ENCODE peak calls at places on chromosomes 4 and X, in eight cellular contexts. One of them, this sample, is unnamed.

GRCh38 chrX:14919421-14919820 is 46.2 kb downstream of the MOSPD2 start:
- DNase-seq in gastrocnemius medialis: no peak
- DNase-seq in stomach: no peak
- DNase-seq in heart left ventricle: no peak
- DNase-seq in tibial nerve: no peak
- DNase-seq in testis: no peak
- DNase-seq in body of pancreas: no peak
- DNase-seq in uterus: no peak
- DNase-seq in this sample: no peak

GRCh38 chrX:133215747-133216146 is 2.4 kb downstream of the TFDP3 start:
- DNase-seq in uterus: no peak
- DNase-seq in body of pancreas: peak
- DNase-seq in heart left ventricle: no peak
- DNase-seq in stomach: no peak
- DNase-seq in tibial nerve: no peak
- DNase-seq in gastrocnemius medialis: no peak
- DNase-seq in testis: peak
- DNase-seq in this sample: no peak

GRCh38 chrX:147910607-147911006 is 1.1 kb upstream of the FMR1 start:
- DNase-seq in tibial nerve: no peak
- DNase-seq in uterus: no peak
- DNase-seq in heart left ventricle: no peak
- DNase-seq in stomach: no peak
- DNase-seq in body of pancreas: no peak
- DNase-seq in gastrocnemius medialis: no peak
- DNase-seq in testis: no peak
- DNase-seq in this sample: no peak

GRCh38 chrX:123736333-123736921 is 3.6 kb upstream of the THOC2 start:
- DNase-seq in body of pancreas: no peak
- DNase-seq in heart left ventricle: no peak
- DNase-seq in uterus: no peak
- DNase-seq in stomach: no peak
- DNase-seq in tibial nerve: no peak
- DNase-seq in gastrocnemius medialis: no peak
- DNase-seq in testis: no peak
- DNase-seq in this sample: no peak

GRCh38 chr4:1187182-1187581 is 14.8 kb upstream of the SPON2 start:
- DNase-seq in body of pancreas: peak
- DNase-seq in stomach: peak
- DNase-seq in tibial nerve: no peak
- DNase-seq in heart left ventricle: no peak
- DNase-seq in uterus: peak
- DNase-seq in gastrocnemius medialis: no peak
- DNase-seq in testis: no peak
- DNase-seq in this sample: no peak

GRCh38 chr4:37453004-37453360 is 208.4 kb downstream of the NWD2 start:
- DNase-seq in heart left ventricle: no peak
- DNase-seq in testis: peak
- DNase-seq in body of pancreas: peak
- DNase-seq in uterus: peak
- DNase-seq in gastrocnemius medialis: no peak
- DNase-seq in stomach: peak
- DNase-seq in tibial nerve: peak
- DNase-seq in this sample: peak

GRCh38 chr4:104938624-104939023 is 208.1 kb upstream of the TET2 start:
- DNase-seq in uterus: no peak
- DNase-seq in gastrocnemius medialis: no peak
- DNase-seq in heart left ventricle: no peak
- DNase-seq in body of pancreas: no peak
- DNase-seq in tibial nerve: no peak
- DNase-seq in stomach: no peak
- DNase-seq in testis: no peak
- DNase-seq in this sample: no peak

GRCh38 chr4:151430737-151431457 is 21.9 kb downstream of the FHIP1A start:
- DNase-seq in body of pancreas: no peak
- DNase-seq in gastrocnemius medialis: no peak
- DNase-seq in stomach: no peak
- DNase-seq in uterus: no peak
- DNase-seq in heart left ventricle: no peak
- DNase-seq in tibial nerve: no peak
- DNase-seq in testis: no peak
- DNase-seq in this sample: no peak

GRCh38 chrX:136475236-136475635 is 12.5 kb upstream of the BRS3 start:
- DNase-seq in uterus: no peak
- DNase-seq in testis: no peak
- DNase-seq in body of pancreas: no peak
- DNase-seq in tibial nerve: no peak
- DNase-seq in heart left ventricle: no peak
- DNase-seq in gastrocnemius medialis: no peak
- DNase-seq in stomach: no peak
- DNase-seq in this sample: no peak

GRCh38 chr4:20289782-20290181 is 38.1 kb downstream of the SLIT2 start:
- DNase-seq in stomach: no peak
- DNase-seq in testis: no peak
- DNase-seq in uterus: no peak
- DNase-seq in tibial nerve: no peak
- DNase-seq in heart left ventricle: no peak
- DNase-seq in body of pancreas: no peak
- DNase-seq in gastrocnemius medialis: no peak
- DNase-seq in this sample: no peak

GRCh38 chr4:170134821-170135220 is 45.1 kb upstream of the AADAT start:
- DNase-seq in stomach: no peak
- DNase-seq in body of pancreas: no peak
- DNase-seq in heart left ventricle: no peak
- DNase-seq in gastrocnemius medialis: no peak
- DNase-seq in testis: no peak
- DNase-seq in tibial nerve: no peak
- DNase-seq in uterus: no peak
- DNase-seq in this sample: no peak

GRCh38 chr4:751676-752075 is 46.0 kb downstream of the PCGF3 start:
- DNase-seq in testis: no peak
- DNase-seq in body of pancreas: no peak
- DNase-seq in gastrocnemius medialis: no peak
- DNase-seq in tibial nerve: no peak
- DNase-seq in uterus: no peak
- DNase-seq in stomach: no peak
- DNase-seq in heart left ventricle: no peak
- DNase-seq in this sample: no peak

GRCh38 chr4:113170115-113170817 is 120.8 kb downstream of the ANK2 start:
- DNase-seq in testis: no peak
- DNase-seq in heart left ventricle: no peak
- DNase-seq in uterus: no peak
- DNase-seq in tibial nerve: no peak
- DNase-seq in stomach: no peak
- DNase-seq in gastrocnemius medialis: no peak
- DNase-seq in body of pancreas: no peak
- DNase-seq in this sample: no peak

GRCh38 chrX:133415276-133416105 is at the start of gene GPC4:
- DNase-seq in stomach: peak
- DNase-seq in heart left ventricle: peak
- DNase-seq in tibial nerve: peak
- DNase-seq in testis: peak
- DNase-seq in uterus: peak
- DNase-seq in body of pancreas: peak
- DNase-seq in gastrocnemius medialis: peak
- DNase-seq in this sample: peak

GRCh38 chr4:99651811-99652545 is 5.7 kb downstream of the C4orf54 start:
- DNase-seq in heart left ventricle: peak
- DNase-seq in gastrocnemius medialis: peak
- DNase-seq in tibial nerve: no peak
- DNase-seq in stomach: no peak
- DNase-seq in uterus: no peak
- DNase-seq in body of pancreas: no peak
- DNase-seq in testis: no peak
- DNase-seq in this sample: no peak

GRCh38 chr4:64538219-64538618 is 129.0 kb upstream of the TECRL start:
- DNase-seq in stomach: no peak
- DNase-seq in tibial nerve: no peak
- DNase-seq in gastrocnemius medialis: no peak
- DNase-seq in heart left ventricle: no peak
- DNase-seq in body of pancreas: no peak
- DNase-seq in testis: peak
- DNase-seq in uterus: no peak
- DNase-seq in this sample: no peak

GRCh38 chr4:41597494-41597893 is 59.5 kb downstream of the LIMCH1 start:
- DNase-seq in testis: no peak
- DNase-seq in tibial nerve: no peak
- DNase-seq in gastrocnemius medialis: no peak
- DNase-seq in stomach: no peak
- DNase-seq in heart left ventricle: no peak
- DNase-seq in body of pancreas: no peak
- DNase-seq in uterus: no peak
- DNase-seq in this sample: no peak

GRCh38 chr4:159446266-159446976 is 343.5 kb downstream of the RAPGEF2 start:
- DNase-seq in heart left ventricle: no peak
- DNase-seq in body of pancreas: peak
- DNase-seq in testis: peak
- DNase-seq in uterus: peak
- DNase-seq in gastrocnemius medialis: peak
- DNase-seq in tibial nerve: peak
- DNase-seq in stomach: peak
- DNase-seq in this sample: no peak

GRCh38 chrX:24647257-24648058 is at the start of gene PCYT1B:
- DNase-seq in gastrocnemius medialis: peak
- DNase-seq in stomach: peak
- DNase-seq in tibial nerve: peak
- DNase-seq in testis: peak
- DNase-seq in body of pancreas: peak
- DNase-seq in uterus: peak
- DNase-seq in heart left ventricle: peak
- DNase-seq in this sample: no peak

GRCh38 chrX:73126240-73126639 is 46.9 kb upstream of the PABPC1L2A start:
- DNase-seq in gastrocnemius medialis: no peak
- DNase-seq in uterus: no peak
- DNase-seq in tibial nerve: no peak
- DNase-seq in testis: no peak
- DNase-seq in body of pancreas: no peak
- DNase-seq in stomach: no peak
- DNase-seq in heart left ventricle: no peak
- DNase-seq in this sample: no peak

GRCh38 chr4:80011636-80012236 is 61.3 kb downstream of the ANTXR2 start:
- DNase-seq in heart left ventricle: no peak
- DNase-seq in body of pancreas: no peak
- DNase-seq in gastrocnemius medialis: no peak
- DNase-seq in tibial nerve: no peak
- DNase-seq in testis: no peak
- DNase-seq in uterus: no peak
- DNase-seq in stomach: no peak
- DNase-seq in this sample: no peak

GRCh38 chr4:14871676-14872430 is 130.4 kb upstream of the CPEB2 start:
- DNase-seq in heart left ventricle: no peak
- DNase-seq in testis: no peak
- DNase-seq in stomach: peak
- DNase-seq in tibial nerve: no peak
- DNase-seq in body of pancreas: peak
- DNase-seq in gastrocnemius medialis: no peak
- DNase-seq in uterus: no peak
- DNase-seq in this sample: no peak

GRCh38 chr4:157221895-157222763 is 1.6 kb downstream of the GRIA2 start:
- DNase-seq in body of pancreas: peak
- DNase-seq in tibial nerve: no peak
- DNase-seq in gastrocnemius medialis: no peak
- DNase-seq in testis: peak
- DNase-seq in heart left ventricle: no peak
- DNase-seq in uterus: peak
- DNase-seq in stomach: no peak
- DNase-seq in this sample: no peak

GRCh38 chr4:1718095-1718850 is 2.9 kb downstream of the TMEM129 start:
- DNase-seq in stomach: peak
- DNase-seq in gastrocnemius medialis: no peak
- DNase-seq in tibial nerve: no peak
- DNase-seq in heart left ventricle: no peak
- DNase-seq in body of pancreas: peak
- DNase-seq in testis: no peak
- DNase-seq in uterus: no peak
- DNase-seq in this sample: no peak

GRCh38 chr4:126051709-126052424 is 737.1 kb downstream of the FAT4 start:
- DNase-seq in tibial nerve: no peak
- DNase-seq in stomach: no peak
- DNase-seq in testis: no peak
- DNase-seq in body of pancreas: no peak
- DNase-seq in uterus: no peak
- DNase-seq in gastrocnemius medialis: no peak
- DNase-seq in heart left ventricle: no peak
- DNase-seq in this sample: no peak

GRCh38 chr4:168694669-168695068 is 197.8 kb downstream of the PALLD start:
- DNase-seq in testis: no peak
- DNase-seq in heart left ventricle: no peak
- DNase-seq in gastrocnemius medialis: no peak
- DNase-seq in tibial nerve: no peak
- DNase-seq in stomach: no peak
- DNase-seq in uterus: no peak
- DNase-seq in body of pancreas: no peak
- DNase-seq in this sample: no peak

GRCh38 chr4:142567199-142567598 is 278.9 kb downstream of the INPP4B start:
- DNase-seq in body of pancreas: no peak
- DNase-seq in heart left ventricle: no peak
- DNase-seq in stomach: no peak
- DNase-seq in uterus: no peak
- DNase-seq in gastrocnemius medialis: no peak
- DNase-seq in testis: no peak
- DNase-seq in tibial nerve: no peak
- DNase-seq in this sample: no peak
- TF ChIP-seq POLR2A in body of pancreas: no peak
- TF ChIP-seq POLR2A in heart left ventricle: no peak
- TF ChIP-seq POLR2A in stomach: no peak
- TF ChIP-seq POLR2A in uterus: no peak
- TF ChIP-seq POLR2A in gastrocnemius medialis: no peak
- TF ChIP-seq POLR2A in testis: no peak
- TF ChIP-seq POLR2A in tibial nerve: no peak
- TF ChIP-seq POLR2A in this sample: no peak

GRCh38 chrX:38800981-38801845 is at the start of gene MID1IP1:
- DNase-seq in stomach: peak
- DNase-seq in testis: peak
- DNase-seq in tibial nerve: peak
- DNase-seq in uterus: peak
- DNase-seq in gastrocnemius medialis: peak
- DNase-seq in heart left ventricle: peak
- DNase-seq in body of pancreas: peak
- DNase-seq in this sample: peak
- TF ChIP-seq POLR2A in stomach: peak
- TF ChIP-seq POLR2A in testis: no peak
- TF ChIP-seq POLR2A in tibial nerve: peak
- TF ChIP-seq POLR2A in uterus: peak
- TF ChIP-seq POLR2A in gastrocnemius medialis: peak
- TF ChIP-seq POLR2A in heart left ventricle: peak
- TF ChIP-seq POLR2A in body of pancreas: peak
- TF ChIP-seq POLR2A in this sample: peak

GRCh38 chr4:149634368-149634767 is 181.3 kb downstream of the IQCM start:
- DNase-seq in body of pancreas: no peak
- DNase-seq in stomach: no peak
- DNase-seq in uterus: no peak
- DNase-seq in heart left ventricle: no peak
- DNase-seq in tibial nerve: no peak
- DNase-seq in gastrocnemius medialis: no peak
- DNase-seq in testis: no peak
- DNase-seq in this sample: no peak

GRCh38 chr4:149638073-149638472 is 177.6 kb downstream of the IQCM start:
- DNase-seq in testis: no peak
- DNase-seq in gastrocnemius medialis: no peak
- DNase-seq in tibial nerve: no peak
- DNase-seq in stomach: no peak
- DNase-seq in uterus: no peak
- DNase-seq in body of pancreas: no peak
- DNase-seq in heart left ventricle: no peak
- DNase-seq in this sample: no peak
- TF ChIP-seq POLR2A in testis: no peak
- TF ChIP-seq POLR2A in gastrocnemius medialis: no peak
- TF ChIP-seq POLR2A in tibial nerve: no peak
- TF ChIP-seq POLR2A in stomach: no peak
- TF ChIP-seq POLR2A in uterus: no peak
- TF ChIP-seq POLR2A in body of pancreas: no peak
- TF ChIP-seq POLR2A in heart left ventricle: no peak
- TF ChIP-seq POLR2A in this sample: no peak

GRCh38 chrX:129798888-129799287 is 19.1 kb downstream of the SASH3 start:
- DNase-seq in heart left ventricle: no peak
- DNase-seq in uterus: no peak
- DNase-seq in tibial nerve: no peak
- DNase-seq in testis: no peak
- DNase-seq in body of pancreas: no peak
- DNase-seq in gastrocnemius medialis: no peak
- DNase-seq in stomach: no peak
- DNase-seq in this sample: no peak
- TF ChIP-seq POLR2A in heart left ventricle: no peak
- TF ChIP-seq POLR2A in uterus: no peak
- TF ChIP-seq POLR2A in tibial nerve: no peak
- TF ChIP-seq POLR2A in testis: no peak
- TF ChIP-seq POLR2A in body of pancreas: no peak
- TF ChIP-seq POLR2A in gastrocnemius medialis: no peak
- TF ChIP-seq POLR2A in stomach: no peak
- TF ChIP-seq POLR2A in this sample: no peak

This sample was measured in H54.